ENCODE peak calls at places on chromosomes 13 and 19, in five cellular contexts. Q, F, O, M and U are unnamed samples.

GRCh38 chr19:5803752-5804515 is 933 bp upstream of the NRTN start:
- DNase-seq in F (peak), O (peak), Q (peak), M (peak), U (peak)

GRCh38 chr13:113367020-113367560 is 3.2 kb upstream of the GRTP1 start:
- DNase-seq in M (no peak), O (no peak), F (no peak), Q (no peak), U (no peak)

GRCh38 chr13:23686948-23687347 is 116.7 kb downstream of the TNFRSF19 start:
- DNase-seq in F (no peak), M (no peak), Q (no peak), O (no peak), U (no peak)

GRCh38 chr19:46904114-46905060 is 43.6 kb downstream of the ARHGAP35 start:
- DNase-seq in F (no peak), M (no peak), O (no peak), Q (no peak), U (peak)

GRCh38 chr19:48490980-48491792 is 20.4 kb downstream of the LMTK3 start:
- DNase-seq in Q (no peak), M (no peak), O (peak), F (peak), U (peak)

GRCh38 chr13:113445791-113446487 is 7.3 kb downstream of the ADPRHL1 start:
- DNase-seq in Q (no peak), M (no peak), F (no peak), O (no peak), U (no peak)

GRCh38 chr19:3034194-3034844 is 5.2 kb upstream of the TLE2 start:
- DNase-seq in F (no peak), Q (no peak), O (no peak), M (no peak), U (no peak)

GRCh38 chr19:3670796-3671679 is 29.2 kb downstream of the PIP5K1C start:
- DNase-seq in M (no peak), F (peak), Q (no peak), O (no peak), U (peak)

GRCh38 chr13:98353750-98354149 is 176.7 kb upstream of the RNF113B start:
- DNase-seq in Q (no peak), M (no peak), F (no peak), O (no peak), U (no peak)